ENCODE peak calls at places on chromosomes 2 and 18, in four cellular contexts. Y, Q, B and R are unnamed samples.

GRCh38 chr2:72793798-72794447 is 31.9 kb downstream of the EXOC6B start:
- DNase-seq in Y (no peak), Q (no peak), B (no peak), R (no peak)

GRCh38 chr2:33589444-33589843 is 9.7 kb downstream of the FAM98A start:
- DNase-seq in Y (no peak), Q (no peak), B (no peak), R (no peak)

GRCh38 chr2:54212456-54212855 is 43.6 kb downstream of the TSPYL6 start:
- DNase-seq in Y (no peak), Q (peak; percentile 83), B (no peak), R (no peak)

GRCh38 chr2:121530563-121531334 is at the start of gene RNU4ATAC:
- DNase-seq in Y (peak; percentile 83), Q (peak; percentile 99), B (peak; percentile 83), R (peak; percentile 83)

GRCh38 chr2:126658316-126658909 is 2.5 kb downstream of the GYPC start:
- DNase-seq in Y (no peak), Q (no peak), B (no peak), R (no peak)

GRCh38 chr2:176534798-176535479 is 265.7 kb downstream of the MTX2 start:
- DNase-seq in Y (no peak), Q (peak; percentile 79), B (no peak), R (no peak)

GRCh38 chr2:99692785-99693184 is 203.0 kb upstream of the REV1 start:
- DNase-seq in Y (no peak), Q (no peak), B (no peak), R (no peak)

GRCh38 chr18:55588876-55589595 is 1.0 kb upstream of the TCF4 start:
- DNase-seq in Y (peak; percentile 9), Q (no peak), B (no peak), R (no peak)

GRCh38 chr2:173184031-173185004 is 108.7 kb downstream of the MAP3K20 start:
- DNase-seq in Y (peak; percentile 7), Q (peak; percentile 99), B (no peak), R (peak; percentile 77)

GRCh38 chr2:70233892-70234291 is 14.5 kb downstream of the TIA1 start:
- DNase-seq in Y (peak; percentile 22), Q (no peak), B (no peak), R (no peak)

GRCh38 chr2:107001964-107002696 is 116.2 kb upstream of the ST6GAL2 start:
- DNase-seq in Y (no peak), Q (peak; percentile 59), B (no peak), R (no peak)

GRCh38 chr2:136741471-136741870 is 23.9 kb upstream of the THSD7B start:
- DNase-seq in Y (no peak), Q (no peak), B (no peak), R (no peak)

GRCh38 chr2:9110346-9110884 is 96.2 kb upstream of the ASAP2 start:
- DNase-seq in Y (peak; percentile 44), Q (no peak), B (no peak), R (no peak)

GRCh38 chr2:240344904-240345303 is 90.6 kb upstream of the GPC1 start:
- DNase-seq in Y (no peak), Q (no peak), B (no peak), R (no peak)

GRCh38 chr2:80529466-80530165 is 225.1 kb upstream of the LRRTM1 start:
- DNase-seq in Y (no peak), Q (no peak), B (no peak), R (no peak)

GRCh38 chr2:20596973-20597867 is 53.7 kb downstream of the HS1BP3 start:
- DNase-seq in Y (no peak), Q (no peak), B (peak; percentile 77), R (peak; percentile 64)

GRCh38 chr2:240595381-240596079 is 9.0 kb downstream of the CAPN10 start:
- DNase-seq in Y (peak; percentile 76), Q (no peak), B (no peak), R (no peak)

GRCh38 chr2:26161926-26162325 is 11.0 kb upstream of the GAREM2 start:
- DNase-seq in Y (no peak), Q (no peak), B (no peak), R (no peak)

GRCh38 chr2:237423891-237424290 is 9.9 kb upstream of the COL6A3 start:
- DNase-seq in Y (no peak), Q (no peak), B (no peak), R (no peak)

GRCh38 chr2:185201063-185201462 is 537.5 kb upstream of the FSIP2 start:
- DNase-seq in Y (no peak), Q (no peak), B (no peak), R (no peak)

GRCh38 chr2:1907283-1907682 is 163.0 kb upstream of the PXDN start:
- DNase-seq in Y (peak; percentile 51), Q (no peak), B (no peak), R (no peak)

GRCh38 chr2:199682001-199682400 is 169.0 kb downstream of the FTCDNL1 start:
- DNase-seq in Y (no peak), Q (no peak), B (no peak), R (no peak)

GRCh38 chr2:221567809-221568208 is 4.3 kb downstream of the EPHA4 start:
- DNase-seq in Y (no peak), Q (no peak), B (no peak), R (no peak)

GRCh38 chr2:217118559-217118958 is 258.7 kb upstream of the TNP1 start:
- DNase-seq in Y (no peak), Q (no peak), B (no peak), R (no peak)

GRCh38 chr2:109437325-109438090 is 176.3 kb downstream of the SEPTIN10 start:
- DNase-seq in Y (no peak), Q (no peak), B (no peak), R (no peak)

GRCh38 chr2:219252570-219252899 is 508 bp upstream of the TUBA4B start:
- DNase-seq in Y (peak; percentile 43), Q (no peak), B (no peak), R (no peak)

GRCh38 chr2:219251656-219252055 is 1.4 kb upstream of the TUBA4B start:
- DNase-seq in Y (no peak), Q (no peak), B (no peak), R (no peak)

GRCh38 chr2:219252900-219253752 is at the start of gene TUBA4B:
- DNase-seq in Y (peak; percentile 51), Q (no peak), B (peak; percentile 44), R (peak; percentile 91)

GRCh38 chr2:219250044-219250781 is 2.8 kb upstream of the TUBA4B start:
- DNase-seq in Y (no peak), Q (no peak), B (no peak), R (no peak)

DNA sequence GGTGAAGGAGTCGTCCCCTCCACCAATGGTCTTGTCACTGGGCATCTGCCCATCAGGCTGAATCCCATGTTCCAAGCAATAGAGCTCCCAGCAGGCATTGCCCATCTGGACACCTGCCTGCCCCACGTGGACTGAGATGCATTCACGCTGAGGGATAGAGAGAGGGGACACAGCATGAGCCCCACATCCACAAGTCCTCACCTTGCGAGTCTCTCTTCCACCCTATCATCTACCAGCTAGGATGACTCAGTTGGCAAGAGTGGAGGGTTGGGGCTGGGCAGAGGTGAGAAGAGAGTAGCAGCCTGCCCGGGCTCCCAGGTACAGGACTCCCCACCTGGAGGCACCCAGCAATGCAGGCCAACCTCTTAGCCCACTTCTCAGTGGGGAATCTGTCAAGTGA is 959 bp upstream of the TUBA4B start:
- DNase-seq in Y (no peak), Q (no peak), B (no peak), R (peak; percentile 33)
- H3K4me3 ChIP-seq in Y (no peak overlapping the region), Q (no peak overlapping the region), B (no peak overlapping the region), R (peak overlapping the region; percentile 80)

GRCh38 chr2:190579945-190580866 is 45.7 kb upstream of the NEMP2 start:
- DNase-seq in Y (no peak), Q (no peak), B (no peak), R (no peak)

GRCh38 chr2:190575263-190575662 is 40.7 kb upstream of the NEMP2 start:
- DNase-seq in Y (no peak), Q (no peak), B (no peak), R (no peak)

GRCh38 chr2:190579058-190579410 is 44.5 kb upstream of the NEMP2 start:
- DNase-seq in Y (no peak), Q (no peak), B (no peak), R (no peak)

GRCh38 chr2:190576565-190576964 is 42.0 kb upstream of the NEMP2 start:
- DNase-seq in Y (no peak), Q (no peak), B (no peak), R (no peak)

GRCh38 chr2:190578158-190579057 is 43.9 kb upstream of the NEMP2 start:
- DNase-seq in Y (no peak), Q (no peak), B (no peak), R (no peak)
- H3K4me3 ChIP-seq in Y (no peak overlapping the region), Q (no peak overlapping the region), B (no peak overlapping the region), R (no peak overlapping the region)

GRCh38 chr2:196277002-196277401 is 105.6 kb upstream of the STK17B start:
- DNase-seq in Y (no peak), Q (no peak), B (no peak), R (no peak)

GRCh38 chr2:196274387-196274809 is 103.0 kb upstream of the STK17B start:
- DNase-seq in Y (no peak), Q (no peak), B (no peak), R (no peak)

GRCh38 chr2:196278491-196278911 is 107.1 kb upstream of the STK17B start:
- DNase-seq in Y (no peak), Q (no peak), B (no peak), R (no peak)

GRCh38 chr2:196276421-196276820 is 105.0 kb upstream of the STK17B start:
- DNase-seq in Y (no peak), Q (no peak), B (no peak), R (no peak)

DNA sequence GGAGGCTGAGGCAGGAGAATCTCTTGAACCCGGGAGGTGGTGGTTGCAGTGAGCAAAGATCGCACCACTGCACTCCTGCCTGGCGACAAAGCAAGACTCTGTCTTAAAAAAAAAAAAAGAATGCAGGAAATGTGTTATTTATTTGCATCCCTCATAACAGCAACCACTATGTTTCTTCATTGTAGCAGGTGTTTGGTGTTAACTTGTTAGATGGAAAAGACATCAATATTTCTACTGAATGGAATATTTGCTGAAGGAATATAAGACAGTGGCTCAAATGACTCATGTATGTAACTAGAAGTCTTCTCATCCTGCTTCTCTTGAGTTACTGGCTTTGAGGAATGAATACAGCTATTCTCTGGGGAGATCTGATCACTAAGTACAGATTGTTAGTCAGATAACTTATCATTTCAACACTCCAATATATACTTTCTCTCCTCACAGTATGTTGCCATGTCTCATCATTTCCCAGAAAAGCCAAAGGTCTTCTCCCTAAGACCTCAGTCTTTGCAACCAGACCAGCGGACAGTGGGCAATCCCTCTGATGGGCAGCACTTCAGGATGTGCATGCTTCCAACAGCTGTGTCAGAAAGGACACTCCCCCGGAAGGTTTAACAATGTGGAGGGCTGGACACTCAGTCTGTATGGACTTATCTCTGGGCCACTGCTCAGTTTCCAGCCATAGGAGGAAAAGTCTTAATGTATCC is 104.4 kb upstream of the STK17B start:
- DNase-seq in Y (no peak), Q (no peak), B (no peak), R (no peak)
- H3K4me3 ChIP-seq in Y (peak overlapping the region; percentile 22), Q (no peak overlapping the region), B (no peak overlapping the region), R (no peak overlapping the region)

DNA sequence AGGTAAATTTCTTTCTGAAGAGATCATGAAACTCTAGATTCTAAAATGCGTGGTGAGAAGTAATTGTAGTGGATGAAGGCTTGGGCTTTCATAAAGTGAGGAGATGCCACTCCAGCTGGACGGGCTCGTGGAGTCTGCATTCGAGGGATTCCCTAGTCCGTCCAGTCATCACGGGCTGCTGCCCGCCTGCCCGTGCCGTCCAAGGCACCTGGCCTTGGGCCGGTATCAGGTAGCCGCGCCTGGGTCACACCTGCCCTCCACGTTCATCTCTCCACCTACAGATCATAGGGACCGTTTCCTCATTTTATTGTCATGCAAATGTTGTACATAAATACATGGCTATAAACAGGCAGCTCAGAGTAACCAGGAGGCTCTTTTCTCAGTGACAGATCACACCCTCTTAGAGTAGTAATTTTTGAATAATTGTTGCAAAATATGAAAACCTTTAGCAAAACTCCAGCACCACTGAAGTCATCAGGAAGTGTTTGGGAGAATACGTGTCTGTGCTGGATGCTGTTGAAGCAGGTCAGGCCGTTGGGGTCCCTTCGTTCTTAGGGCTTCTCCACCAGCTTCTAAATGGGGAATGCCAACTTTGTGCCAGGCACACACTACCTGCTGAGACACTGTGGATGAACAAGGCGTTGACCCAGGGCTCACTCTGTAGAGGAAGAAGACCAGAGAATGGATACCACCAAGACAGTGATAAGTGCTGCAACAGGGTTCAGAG is 112.6 kb downstream of the FAM210A start:
- DNase-seq in Y (no peak), Q (no peak), B (no peak), R (no peak)
- H3K4me3 ChIP-seq in Y (no peak overlapping the region), Q (no peak overlapping the region), B (no peak overlapping the region), R (no peak overlapping the region)